ENCODE peak calls at places on chromosomes 4 and X, in eight cellular contexts. H is EL; N is HFFc6; B is endodermal cell; V is NAMALWA; U is stimulated activated CD4-positive, alpha-beta T cell treated with anti-CD3 and anti-CD28 coated beads, Interleukin-4, amount 100 ng/mL, for 24 hours; A is stimulated activated CD8-positive, alpha-beta memory T cell treated with anti-CD3 and anti-CD28 coated beads, Interleukin-7, amount 100 ng/mL, for 24 hours; F is cerebellar cortex. Q is an unnamed sample.

GRCh38 chr4:185242749-185243533 is 33.5 kb downstream of the SNX25 start:
- DNase-seq in N (no peak), B (no peak), V (no peak), U (no peak), A (no peak), F (no peak), H (no peak), Q (no peak)

GRCh38 chr4:152937535-152938236 is 1.6 kb downstream of the FHDC1 start:
- DNase-seq in F (peak), B (peak), H (peak), U (peak), A (no peak), V (no peak), N (no peak), Q (peak)

GRCh38 chr4:95158626-95159025 is 390.1 kb downstream of the UNC5C start:
- DNase-seq in N (no peak), H (no peak), B (peak), F (peak), A (no peak), U (no peak), V (no peak), Q (no peak)

GRCh38 chr4:113394730-113395530 is 345.5 kb downstream of the ANK2 start:
- DNase-seq in V (peak), A (peak), B (peak), H (peak), N (peak), F (peak), U (peak), Q (peak)

GRCh38 chr4:152965614-152966013 is 29.5 kb downstream of the FHDC1 start:
- DNase-seq in N (no peak), H (no peak), V (peak), U (no peak), F (no peak), A (no peak), B (no peak), Q (peak)

GRCh38 chr4:184756399-184756798 is 22.5 kb upstream of the CENPU start:
- DNase-seq in N (no peak), H (peak), V (no peak), U (no peak), B (no peak), A (no peak), F (no peak), Q (peak)

GRCh38 chr4:84499065-84499982 is at the start of gene NKX6-1:
- DNase-seq in U (no peak), H (peak), F (no peak), N (no peak), B (peak), V (no peak), A (no peak), Q (peak)

GRCh38 chr4:138510053-138510452 is 267.9 kb upstream of the SLC7A11 start:
- DNase-seq in B (no peak), N (peak), A (no peak), F (no peak), U (no peak), V (no peak), H (peak), Q (peak)

GRCh38 chr4:1239141-1239948 is 9.6 kb downstream of the CTBP1 start:
- DNase-seq in F (no peak), V (no peak), H (no peak), A (no peak), U (no peak), B (no peak), N (no peak), Q (no peak)

GRCh38 chr4:70728096-70728495 is 6.3 kb downstream of the RUFY3 start:
- DNase-seq in N (no peak), H (no peak), B (no peak), U (no peak), A (no peak), V (no peak), F (peak), Q (no peak)

GRCh38 chr4:111362891-111363290 is 740.0 kb upstream of the PITX2 start:
- DNase-seq in F (no peak), N (no peak), U (no peak), H (peak), B (peak), V (no peak), A (no peak), Q (peak)

GRCh38 chrX:22135171-22135711 is 103.1 kb downstream of the PHEX start:
- DNase-seq in H (peak), V (no peak), A (no peak), N (no peak), F (peak), U (no peak), B (no peak), Q (peak)

GRCh38 chrX:133365886-133366611 is 49.2 kb downstream of the GPC4 start:
- DNase-seq in F (no peak), A (no peak), H (no peak), U (no peak), B (no peak), N (no peak), V (no peak), Q (peak)